ENCODE peak calls at places on chromosomes 7 and 10, in six cellular contexts. F, T, C, N, O and A are unnamed samples.

GRCh38 chr10:99304027-99304856 is 24.9 kb upstream of the CNNM1 start:
- DNase-seq in C (no peak), N (no peak), F (no peak), T (no peak), O (no peak), A (no peak)

GRCh38 chr10:60238408-60239100 is 151.1 kb downstream of the ANK3 start:
- DNase-seq in C (no peak), O (peak; percentile 89), N (peak; percentile 54), T (peak; percentile 45), F (no peak), A (no peak)

GRCh38 chr7:101411477-101411954 is 48.8 kb downstream of the COL26A1 start:
- DNase-seq in T (no peak), O (no peak), N (no peak), C (no peak), F (no peak), A (no peak)

GRCh38 chr7:159130820-159131219 is 13.8 kb downstream of the VIPR2 start:
- DNase-seq in F (no peak), N (no peak), O (no peak), C (peak; percentile 16), T (no peak), A (no peak)

GRCh38 chr10:98815039-98815660 is 368.4 kb upstream of the HPS1 start:
- DNase-seq in T (no peak), O (no peak), C (no peak), F (no peak), N (no peak), A (no peak)

GRCh38 chr7:20798694-20799121 is 12.0 kb upstream of the SP8 start:
- DNase-seq in N (no peak), O (no peak), F (peak; percentile 65), C (no peak), T (no peak), A (no peak)

GRCh38 chr10:50510517-50511473 is 113.0 kb downstream of the SGMS1 start:
- DNase-seq in T (no peak), N (no peak), O (no peak), C (no peak), F (no peak), A (no peak)

GRCh38 chr7:155850730-155851678 is 38.7 kb upstream of the SHH start:
- DNase-seq in T (no peak), O (no peak), C (no peak), N (no peak), F (no peak), A (no peak)

GRCh38 chr7:100602889-100603696 is 930 bp downstream of the PCOLCE start:
- DNase-seq in N (no peak), T (peak; percentile 72), C (peak; percentile 92), O (peak; percentile 88), F (no peak), A (no peak)

GRCh38 chr10:13891542-13892431 is 305.0 kb downstream of the PRPF18 start:
- DNase-seq in F (no peak), C (peak; percentile 74), N (no peak), O (no peak), T (peak; percentile 18), A (no peak)

GRCh38 chr7:139118234-139118802 is 8.8 kb upstream of the ZC3HAV1 start:
- DNase-seq in C (no peak), N (peak; percentile 42), T (no peak), O (peak; percentile 61), F (no peak), A (no peak)

GRCh38 chr10:113626809-113627370 is 37.0 kb downstream of the NRAP start:
- DNase-seq in N (no peak), C (no peak), F (no peak), O (no peak), T (no peak), A (no peak)

GRCh38 chr7:97307521-97308108 is 190.1 kb downstream of the SDHAF3 start:
- DNase-seq in C (no peak), T (no peak), N (peak; percentile 14), O (no peak), F (no peak), A (no peak)

GRCh38 chr7:156746891-156747290 is 106.3 kb downstream of the RNF32 start:
- DNase-seq in C (no peak), T (no peak), N (no peak), O (no peak), F (no peak), A (no peak)

GRCh38 chr7:98329100-98329871 is 47.8 kb downstream of the BRI3 start:
- DNase-seq in O (peak; percentile 58), C (no peak), T (no peak), F (no peak), N (no peak), A (no peak)

GRCh38 chr7:75879771-75880184 is 944 bp downstream of the RHBDD2 start:
- DNase-seq in C (no peak), N (no peak), T (no peak), O (peak; percentile 82), F (peak; percentile 9), A (peak; percentile 56)

GRCh38 chr10:69958232-69958902 is 94.3 kb upstream of the MACROH2A2 start:
- DNase-seq in O (peak; percentile 66), N (peak; percentile 55), C (no peak), T (peak; percentile 64), F (no peak), A (peak; percentile 7)

GRCh38 chr10:110864662-110865140 is 7.0 kb upstream of the PDCD4 start:
- DNase-seq in N (no peak), T (no peak), O (no peak), C (no peak), F (no peak), A (peak; percentile 47)